ENCODE peak calls at places on chromosomes 3 and 15, in seven cellular contexts. K, Z, Y, N, U, W and F are unnamed samples.

GRCh38 chr3:170222647-170223541 is 670 bp downstream of the PRKCI start:
- DNase-seq in K (peak), Z (no peak), Y (no peak), N (peak), U (peak), W (no peak), F (no peak)

GRCh38 chr15:68888419-68888818 is 41.9 kb upstream of the SPESP1 start:
- DNase-seq in K (no peak), Z (no peak), Y (no peak), N (no peak), U (no peak), W (no peak), F (no peak)

GRCh38 chr3:32313723-32314473 is 75.4 kb downstream of the CMTM8 start:
- DNase-seq in K (peak), Z (peak), Y (peak), N (no peak), U (no peak), W (no peak), F (no peak)

GRCh38 chr3:115553796-115554495 is 69.4 kb upstream of the GAP43 start:
- DNase-seq in K (peak), Z (no peak), Y (no peak), N (no peak), U (no peak), W (no peak), F (no peak)

GRCh38 chr3:111807826-111808225 is 51.2 kb upstream of the PHLDB2 start:
- DNase-seq in K (no peak), Z (no peak), Y (no peak), N (no peak), U (no peak), W (no peak), F (no peak)

GRCh38 chr15:58346361-58346760 is 85.4 kb upstream of the LIPC start:
- DNase-seq in K (peak), Z (peak), Y (peak), N (no peak), U (no peak), W (no peak), F (no peak)

GRCh38 chr15:74901612-74902063 is 5.0 kb downstream of the FAM219B start:
- DNase-seq in K (peak), Z (peak), Y (peak), N (peak), U (peak), W (no peak), F (no peak)

GRCh38 chr15:55791576-55792400 is 48.8 kb upstream of the PRTG start:
- DNase-seq in K (peak), Z (peak), Y (peak), N (no peak), U (no peak), W (no peak), F (no peak)

GRCh38 chr15:83904107-83904720 is 250.3 kb downstream of the ADAMTSL3 start:
- DNase-seq in K (peak), Z (peak), Y (no peak), N (no peak), U (no peak), W (no peak), F (no peak)

GRCh38 chr15:67900621-67901147 is 60.8 kb upstream of the RNU6-1 start:
- DNase-seq in K (no peak), Z (no peak), Y (no peak), N (no peak), U (no peak), W (no peak), F (no peak)

GRCh38 chr15:77181305-77182074 is 110.6 kb upstream of the TSPAN3 start:
- DNase-seq in K (no peak), Z (no peak), Y (no peak), N (no peak), U (no peak), W (no peak), F (no peak)

GRCh38 chr3:136546718-136547117 is 205.5 kb downstream of the STAG1 start:
- DNase-seq in K (peak), Z (no peak), Y (no peak), N (no peak), U (no peak), W (no peak), F (no peak)

GRCh38 chr15:90402230-90402629 is 14.2 kb downstream of the IQGAP1 start:
- DNase-seq in K (peak), Z (peak), Y (peak), N (no peak), U (peak), W (no peak), F (no peak)

GRCh38 chr3:15796331-15796730 is 1.4 kb downstream of the ANKRD28 start:
- DNase-seq in K (peak), Z (no peak), Y (no peak), N (no peak), U (no peak), W (no peak), F (no peak)

GRCh38 chr15:84598250-84598649 is 2.6 kb upstream of the ZSCAN2 start:
- DNase-seq in K (no peak), Z (no peak), Y (no peak), N (peak), U (no peak), W (no peak), F (no peak)

GRCh38 chr3:128554100-128554464 is 61.1 kb upstream of the GATA2 start:
- DNase-seq in K (peak), Z (peak), Y (peak), N (no peak), U (no peak), W (no peak), F (no peak)

GRCh38 chr3:183038221-183038620 is 57.9 kb upstream of the DCUN1D1 start:
- DNase-seq in K (no peak), Z (no peak), Y (no peak), N (no peak), U (no peak), W (no peak), F (no peak)

GRCh38 chr15:38576837-38577236 is 12.2 kb upstream of the RASGRP1 start:
- DNase-seq in K (no peak), Z (no peak), Y (no peak), N (no peak), U (no peak), W (no peak), F (no peak)

GRCh38 chr15:52370010-52370409 is 74.4 kb upstream of the MYO5C start:
- DNase-seq in K (no peak), Z (no peak), Y (no peak), N (no peak), U (peak), W (no peak), F (no peak)

GRCh38 chr15:70617076-70617910 is 146.1 kb downstream of the UACA start:
- DNase-seq in K (peak), Z (peak), Y (peak), N (no peak), U (no peak), W (no peak), F (no peak)

GRCh38 chr3:24510030-24510648 is 15.5 kb upstream of the THRB start:
- DNase-seq in K (no peak), Z (no peak), Y (peak), N (no peak), U (no peak), W (no peak), F (no peak)

GRCh38 chr3:41362638-41363559 is 163.6 kb downstream of the CTNNB1 start:
- DNase-seq in K (peak), Z (peak), Y (no peak), N (no peak), U (no peak), W (no peak), F (no peak)

GRCh38 chr3:193016437-193016887 is 98.8 kb upstream of the MB21D2 start:
- DNase-seq in K (peak), Z (peak), Y (no peak), N (no peak), U (no peak), W (peak), F (no peak)

GRCh38 chr15:25092661-25093060 is 137.9 kb downstream of the SNRPN start:
- DNase-seq in K (peak), Z (no peak), Y (no peak), N (no peak), U (no peak), W (no peak), F (no peak)

GRCh38 chr3:128572644-128573105 is 77.9 kb downstream of the RPN1 start:
- DNase-seq in K (no peak), Z (no peak), Y (no peak), N (no peak), U (no peak), W (no peak), F (no peak)

GRCh38 chr3:52253314-52254260 is 8.0 kb downstream of the PPM1M start:
- DNase-seq in K (no peak), Z (no peak), Y (no peak), N (peak), U (peak), W (no peak), F (no peak)

GRCh38 chr3:66483006-66483928 is 17.6 kb downstream of the LRIG1 start:
- DNase-seq in K (peak), Z (peak), Y (no peak), N (no peak), U (peak), W (peak), F (no peak)

GRCh38 chr3:66819993-66820501 is 178.1 kb upstream of the KBTBD8 start:
- DNase-seq in K (no peak), Z (no peak), Y (no peak), N (no peak), U (no peak), W (no peak), F (no peak)

DNA sequence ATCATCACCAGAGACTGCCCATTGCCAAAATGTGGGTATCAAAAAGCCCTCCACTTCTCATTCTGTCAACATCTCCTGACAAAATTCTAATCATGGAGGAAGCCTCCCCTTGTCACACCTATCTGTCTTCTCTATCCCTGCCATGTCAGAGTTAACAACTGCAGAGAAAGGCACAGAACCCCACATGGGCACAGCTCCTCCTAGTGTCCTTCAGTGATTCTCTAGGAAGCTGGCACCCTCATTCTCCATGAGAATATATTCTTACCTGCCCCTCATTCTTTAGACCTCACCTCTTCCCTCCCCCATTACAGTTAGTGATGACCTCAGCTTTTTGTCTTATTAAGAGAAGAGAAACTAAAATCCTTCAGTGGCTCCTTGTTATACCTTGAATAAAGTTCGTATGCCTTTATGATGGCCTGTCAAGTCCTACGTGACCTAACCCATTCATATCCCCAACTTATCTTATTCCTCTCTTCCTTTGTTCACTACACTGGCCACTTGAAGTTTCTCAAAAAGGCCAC is 44.6 kb downstream of the NME9 start:
- DNase-seq in K (no peak), Z (no peak), Y (no peak), N (no peak), U (no peak), W (no peak), F (no peak)
- TF ChIP-seq CTCF in K (no peak), Z (no peak), Y (no peak), N (no peak), U (no peak), W (no peak), F (peak)

DNA sequence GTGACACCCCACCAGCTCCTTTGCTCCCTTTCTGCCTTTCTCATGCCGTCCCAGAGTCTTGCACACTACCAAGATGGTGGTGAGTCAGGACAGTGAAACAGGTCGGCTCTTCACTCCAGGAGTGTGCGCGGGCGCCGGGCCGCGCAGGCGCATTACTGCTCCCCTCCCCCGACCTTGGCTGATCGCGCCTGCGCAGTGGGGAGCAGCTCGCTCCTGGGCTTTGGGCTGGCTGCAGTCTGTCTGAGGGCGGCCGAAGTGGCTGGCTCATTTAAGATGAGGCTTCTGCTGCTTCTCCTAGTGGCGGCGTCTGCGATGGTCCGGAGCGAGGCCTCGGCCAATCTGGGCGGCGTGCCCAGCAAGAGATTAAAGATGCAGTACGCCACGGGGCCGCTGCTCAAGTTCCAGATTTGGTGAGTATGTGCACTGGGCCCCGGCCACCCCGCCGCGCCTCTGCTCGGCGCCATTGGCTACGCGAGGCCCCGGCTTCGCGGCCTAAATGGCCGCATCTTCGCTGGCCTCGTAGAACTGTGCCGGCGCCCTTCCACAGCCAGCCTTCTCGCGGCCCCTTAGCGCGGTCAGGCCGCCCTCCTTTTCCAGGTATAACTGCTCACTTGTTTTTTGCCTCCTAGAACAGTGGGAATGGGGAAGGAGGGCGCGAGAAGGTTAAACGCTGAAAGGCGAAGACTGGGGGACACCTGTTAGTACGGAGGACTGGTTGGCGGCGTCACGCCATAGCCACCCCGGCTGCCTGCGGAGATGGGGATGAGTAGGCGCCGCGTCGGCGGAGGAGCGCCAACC is at the start of gene SELENOT:
- DNase-seq in K (peak), Z (peak), Y (peak), N (peak), U (peak), W (peak), F (peak)
- TF ChIP-seq CTCF in K (peak), Z (peak), Y (peak), N (no peak), U (peak), W (no peak), F (peak)

DNA sequence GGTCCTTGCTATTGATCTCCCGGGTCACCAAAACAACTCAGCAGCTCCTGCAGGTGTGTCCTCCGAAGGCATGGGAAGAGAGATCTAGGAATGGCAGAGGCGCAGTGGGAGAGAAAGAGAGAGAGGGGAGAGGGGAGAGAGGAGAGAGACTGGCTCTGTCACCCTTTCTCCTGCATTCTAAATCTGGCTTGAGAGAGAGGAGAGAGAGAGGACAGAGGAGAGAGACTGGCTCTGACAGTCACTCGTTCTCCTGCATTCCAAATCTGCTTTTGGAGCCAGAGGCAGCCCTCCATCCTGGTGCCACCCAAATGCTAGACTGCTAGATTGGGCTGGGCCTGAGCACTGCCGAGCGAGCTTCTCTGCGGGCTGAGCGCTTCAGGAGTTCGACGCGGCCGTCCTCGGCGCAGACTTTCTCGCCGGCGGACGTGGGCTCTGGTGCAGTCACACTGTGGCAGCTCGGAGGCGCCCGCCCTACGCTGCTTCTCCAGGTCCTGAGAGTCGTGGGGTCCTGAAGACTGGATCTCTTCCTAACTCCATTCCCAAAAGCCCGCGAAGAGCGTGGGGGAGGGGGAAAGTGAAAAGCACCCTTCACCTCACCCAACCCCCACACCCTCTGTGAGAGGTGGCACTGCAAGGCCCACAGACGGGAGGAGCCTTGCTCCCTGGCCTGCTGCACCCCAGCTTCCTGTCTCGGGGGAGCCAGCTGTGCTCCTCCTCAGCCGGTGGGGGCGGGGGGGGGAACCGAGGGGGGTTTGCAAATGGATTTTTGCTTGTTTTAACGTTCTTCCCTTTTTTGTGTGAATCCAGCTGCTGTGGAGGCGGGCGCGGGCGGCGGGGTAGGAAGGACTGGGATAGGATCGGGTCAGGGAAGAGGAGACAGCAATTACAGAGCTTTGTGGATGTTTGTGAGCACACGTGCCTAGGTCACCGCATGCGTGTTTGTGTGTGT is 222.3 kb downstream of the MEIS2 start:
- DNase-seq in K (no peak), Z (no peak), Y (no peak), N (no peak), U (no peak), W (peak), F (no peak)
- TF ChIP-seq CTCF in K (no peak), Z (no peak), Y (no peak), N (no peak), U (no peak), W (no peak), F (no peak)

DNA sequence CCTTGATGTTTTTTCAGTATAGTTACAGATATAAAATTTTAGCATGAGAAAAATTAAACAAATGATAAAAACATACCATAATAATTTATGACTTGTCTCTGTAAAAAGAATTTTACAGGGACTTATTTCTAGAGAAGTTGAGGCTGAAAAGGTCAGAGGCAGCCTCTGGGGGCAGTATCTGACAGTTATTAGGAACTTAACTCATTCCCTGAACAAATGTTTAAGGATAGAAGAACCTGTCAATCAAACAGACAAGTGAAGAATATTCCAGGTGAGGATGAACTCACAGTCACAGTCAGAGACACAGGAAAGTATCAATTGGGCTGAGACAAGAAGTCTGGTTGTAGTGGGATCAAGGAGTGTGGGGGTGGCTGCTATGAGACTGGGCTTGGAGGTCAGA is 7.3 kb downstream of the MYLK start:
- DNase-seq in K (no peak), Z (no peak), Y (no peak), N (no peak), U (no peak), W (no peak), F (no peak)
- TF ChIP-seq CTCF in K (peak), Z (peak), Y (no peak), N (no peak), U (no peak), W (no peak), F (peak)

GRCh38 chr3:186421946-186422345 is 59.9 kb upstream of the DGKG start:
- DNase-seq in K (no peak), Z (no peak), Y (peak), N (no peak), U (no peak), W (no peak), F (no peak)

GRCh38 chr3:186427627-186428026 is 65.6 kb upstream of the DGKG start:
- DNase-seq in K (no peak), Z (peak), Y (no peak), N (no peak), U (no peak), W (peak), F (no peak)

DNA sequence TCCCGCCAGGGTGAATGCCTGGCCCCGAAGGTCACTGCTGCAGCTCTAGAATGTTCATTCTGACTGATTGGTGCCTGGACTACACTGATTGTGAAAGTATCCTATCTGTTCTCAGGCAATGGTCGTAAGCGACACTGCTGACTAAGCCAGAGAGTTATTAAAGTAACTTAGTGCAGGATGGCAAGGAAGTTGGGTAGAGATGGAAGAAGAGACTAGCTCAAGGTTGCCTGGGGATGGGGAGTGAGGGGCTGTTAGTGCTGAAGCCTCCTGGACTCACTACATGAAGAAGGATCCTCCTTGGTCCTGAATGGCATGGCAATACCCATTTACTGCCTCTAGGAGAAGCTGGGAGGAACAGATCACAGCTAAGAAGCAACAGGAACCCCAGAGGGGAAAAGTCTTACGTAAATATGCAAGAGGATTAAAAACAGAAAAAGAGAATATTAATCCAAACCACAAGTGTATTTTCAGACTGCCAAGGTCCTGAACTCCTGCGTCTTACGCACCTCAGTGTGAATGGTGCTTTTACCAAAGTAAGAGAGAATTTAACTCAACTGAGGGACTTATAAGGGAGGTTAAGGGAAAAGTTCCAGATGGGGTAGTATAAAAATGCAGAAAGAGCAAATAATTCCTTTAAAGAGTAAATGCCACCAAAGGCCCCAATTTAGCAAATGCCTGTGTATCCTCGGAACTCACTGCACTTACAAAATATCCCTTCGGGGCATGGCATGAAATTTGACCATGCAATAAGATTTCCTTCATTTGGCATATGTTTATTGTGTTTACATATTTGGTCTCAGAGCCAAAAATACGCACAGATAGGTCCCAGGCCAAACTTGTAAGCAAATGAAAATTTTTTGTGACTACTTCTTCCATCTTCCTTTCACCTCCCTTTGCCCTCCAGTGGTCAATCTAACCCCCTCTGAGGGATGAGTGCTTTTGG is 64.0 kb upstream of the DGKG start:
- DNase-seq in K (peak), Z (peak), Y (peak), N (no peak), U (no peak), W (no peak), F (no peak)
- TF ChIP-seq CTCF in K (peak), Z (peak), Y (peak), N (no peak), U (peak), W (peak), F (peak)

GRCh38 chr3:168094877-168095610 is 680 bp downstream of the GOLIM4 start:
- DNase-seq in K (peak), Z (peak), Y (peak), N (peak), U (peak), W (peak), F (peak)
- TF ChIP-seq CTCF in K (peak), Z (peak), Y (peak), N (no peak), U (peak), W (no peak), F (peak)

GRCh38 chr3:43418601-43419272 is 132.4 kb downstream of the SNRK start:
- DNase-seq in K (peak), Z (peak), Y (no peak), N (no peak), U (no peak), W (no peak), F (no peak)

GRCh38 chr3:43411429-43411828 is 125.1 kb downstream of the SNRK start:
- DNase-seq in K (no peak), Z (no peak), Y (no peak), N (no peak), U (no peak), W (no peak), F (no peak)

GRCh38 chr3:43413676-43414368 is 127.5 kb downstream of the SNRK start:
- DNase-seq in K (no peak), Z (peak), Y (no peak), N (no peak), U (no peak), W (no peak), F (no peak)

GRCh38 chr3:43415088-43415487 is 128.7 kb downstream of the SNRK start:
- DNase-seq in K (no peak), Z (no peak), Y (no peak), N (no peak), U (no peak), W (no peak), F (no peak)

GRCh38 chr3:43417133-43417532 is 130.8 kb downstream of the SNRK start:
- DNase-seq in K (no peak), Z (no peak), Y (no peak), N (no peak), U (no peak), W (no peak), F (no peak)
- TF ChIP-seq CTCF in K (no peak), Z (no peak), Y (no peak), N (no peak), U (no peak), W (no peak), F (no peak)